ENCODE peak calls at places on chromosomes 11 and 22, in six cellular contexts. One of them, this sample, is unnamed.
A peak's percentile ranks its signal among the peaks of the same experiment; 100 is the strongest.

GRCh38 chr22:47167056-47167455 is 404.6 kb downstream of the TBC1D22A start:
- DNase-seq in stomach: no peak
- DNase-seq in CD8-positive, alpha-beta T cell: no peak
- DNase-seq in upper lobe of right lung: peak; percentile 11
- DNase-seq in Peyer's patch: no peak
- DNase-seq in cardiac muscle cell: no peak
- DNase-seq in this sample: no peak

GRCh38 chr11:118142809-118143208 is 9.8 kb downstream of the SCN4B start:
- DNase-seq in stomach: no peak
- DNase-seq in CD8-positive, alpha-beta T cell: no peak
- DNase-seq in upper lobe of right lung: peak; percentile 54
- DNase-seq in Peyer's patch: no peak
- DNase-seq in cardiac muscle cell: no peak
- DNase-seq in this sample: no peak

GRCh38 chr11:72573380-72573949 is 100.8 kb downstream of the PDE2A start:
- DNase-seq in stomach: no peak
- DNase-seq in CD8-positive, alpha-beta T cell: no peak
- DNase-seq in upper lobe of right lung: peak; percentile 70
- DNase-seq in Peyer's patch: peak; percentile 59
- DNase-seq in cardiac muscle cell: peak; percentile 43
- DNase-seq in this sample: peak; percentile 95

GRCh38 chr11:93133710-93134109 is 64.1 kb downstream of the SLC36A4 start:
- DNase-seq in stomach: no peak
- DNase-seq in CD8-positive, alpha-beta T cell: no peak
- DNase-seq in upper lobe of right lung: no peak
- DNase-seq in Peyer's patch: no peak
- DNase-seq in cardiac muscle cell: peak; percentile 53
- DNase-seq in this sample: no peak

GRCh38 chr11:73414977-73415492 is 38.8 kb downstream of the RELT start:
- DNase-seq in stomach: no peak
- DNase-seq in CD8-positive, alpha-beta T cell: no peak
- DNase-seq in upper lobe of right lung: no peak
- DNase-seq in Peyer's patch: no peak
- DNase-seq in cardiac muscle cell: peak; percentile 53
- DNase-seq in this sample: no peak

GRCh38 chr11:95917188-95918036 is 6.5 kb downstream of the MTMR2 start:
- DNase-seq in stomach: no peak
- DNase-seq in CD8-positive, alpha-beta T cell: no peak
- DNase-seq in upper lobe of right lung: no peak
- DNase-seq in Peyer's patch: no peak
- DNase-seq in cardiac muscle cell: peak; percentile 69
- DNase-seq in this sample: no peak

GRCh38 chr11:93198221-93198650 is 445 bp upstream of the SLC36A4 start:
- DNase-seq in stomach: no peak
- DNase-seq in CD8-positive, alpha-beta T cell: no peak
- DNase-seq in upper lobe of right lung: no peak
- DNase-seq in Peyer's patch: no peak
- DNase-seq in cardiac muscle cell: peak; percentile 43
- DNase-seq in this sample: no peak

GRCh38 chr11:62680825-62681240 is 2.0 kb upstream of the UBXN1 start:
- DNase-seq in stomach: peak; percentile 47
- DNase-seq in CD8-positive, alpha-beta T cell: peak; percentile 27
- DNase-seq in upper lobe of right lung: no peak
- DNase-seq in Peyer's patch: no peak
- DNase-seq in cardiac muscle cell: peak; percentile 90
- DNase-seq in this sample: peak; percentile 62

GRCh38 chr11:63911876-63912275 is 5.1 kb downstream of the RCOR2 start:
- DNase-seq in stomach: no peak
- DNase-seq in CD8-positive, alpha-beta T cell: no peak
- DNase-seq in upper lobe of right lung: no peak
- DNase-seq in Peyer's patch: no peak
- DNase-seq in cardiac muscle cell: no peak
- DNase-seq in this sample: peak; percentile 50

GRCh38 chr11:63915961-63916836 is 765 bp downstream of the RCOR2 start:
- DNase-seq in stomach: peak; percentile 37
- DNase-seq in CD8-positive, alpha-beta T cell: peak; percentile 28
- DNase-seq in upper lobe of right lung: no peak
- DNase-seq in Peyer's patch: peak; percentile 67
- DNase-seq in cardiac muscle cell: peak; percentile 47
- DNase-seq in this sample: peak; percentile 97

GRCh38 chr11:63914896-63915681 is 1.9 kb downstream of the RCOR2 start:
- DNase-seq in stomach: no peak
- DNase-seq in CD8-positive, alpha-beta T cell: no peak
- DNase-seq in upper lobe of right lung: no peak
- DNase-seq in Peyer's patch: no peak
- DNase-seq in cardiac muscle cell: peak; percentile 42
- DNase-seq in this sample: peak; percentile 80

GRCh38 chr11:63912678-63913077 is 4.3 kb downstream of the RCOR2 start:
- DNase-seq in stomach: no peak
- DNase-seq in CD8-positive, alpha-beta T cell: no peak
- DNase-seq in upper lobe of right lung: no peak
- DNase-seq in Peyer's patch: no peak
- DNase-seq in cardiac muscle cell: no peak
- DNase-seq in this sample: peak; percentile 55

DNA sequence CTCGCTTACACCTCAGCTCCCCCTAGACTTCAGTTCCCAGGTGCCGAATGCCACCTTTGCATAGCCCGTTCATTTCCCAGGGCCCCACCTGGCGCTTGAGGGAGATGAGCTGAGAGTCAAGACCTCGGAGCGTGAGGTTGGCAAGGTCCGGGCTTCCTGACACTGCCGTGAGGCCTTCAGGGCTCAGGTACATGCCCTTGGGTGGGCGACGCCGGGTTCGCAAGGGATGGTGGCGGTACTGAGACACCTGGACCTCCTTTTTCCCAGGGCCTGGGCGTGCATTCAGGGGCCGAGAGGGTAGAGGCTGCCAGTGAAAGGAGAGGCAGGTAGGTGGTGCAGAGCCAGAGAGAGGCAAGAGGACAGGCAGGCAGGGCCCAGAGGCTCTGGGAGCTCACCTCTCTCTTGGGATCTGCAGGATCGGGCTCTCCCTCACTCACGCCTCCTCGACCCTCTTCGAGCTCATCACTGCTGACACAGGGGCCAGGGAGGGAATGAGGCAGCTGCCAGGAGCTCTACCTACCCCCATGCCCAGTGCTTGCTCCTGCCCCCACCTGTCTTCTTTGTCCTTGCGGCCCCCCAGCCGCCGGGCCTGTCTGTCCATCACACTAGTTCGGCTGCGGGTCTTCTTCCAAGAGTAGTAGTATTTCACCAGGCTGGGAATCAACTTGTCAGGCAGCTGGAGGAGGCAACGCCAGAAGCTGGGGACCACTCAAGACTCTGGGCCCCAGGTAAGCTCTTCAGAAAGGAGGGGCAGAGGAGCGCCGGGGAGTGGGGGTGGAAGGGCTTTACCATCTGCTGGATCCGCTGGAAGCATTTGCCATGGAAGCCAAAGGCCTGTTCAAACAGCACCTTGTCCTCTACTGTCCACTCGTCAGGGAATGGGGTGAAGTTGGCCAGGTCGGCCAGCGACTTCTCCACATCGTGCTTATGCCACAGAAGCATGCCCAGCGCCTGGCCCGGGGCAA is 2.8 kb downstream of the RCOR2 start:
- DNase-seq in stomach: no peak
- DNase-seq in CD8-positive, alpha-beta T cell: no peak
- DNase-seq in upper lobe of right lung: no peak
- DNase-seq in Peyer's patch: no peak
- DNase-seq in cardiac muscle cell: no peak
- DNase-seq in this sample: peak; percentile 44
- H3K4me3 ChIP-seq in stomach: no peak overlapping the region
- H3K4me3 ChIP-seq in CD8-positive, alpha-beta T cell: no peak overlapping the region
- H3K4me3 ChIP-seq in upper lobe of right lung: no peak overlapping the region
- H3K4me3 ChIP-seq in Peyer's patch: no peak overlapping the region
- H3K4me3 ChIP-seq in cardiac muscle cell: no peak overlapping the region
- H3K4me3 ChIP-seq in this sample: no peak overlapping the region

GRCh38 chr22:20825624-20826023 is 33.0 kb downstream of the PI4KA start:
- DNase-seq in stomach: no peak
- DNase-seq in CD8-positive, alpha-beta T cell: no peak
- DNase-seq in upper lobe of right lung: no peak
- DNase-seq in Peyer's patch: no peak
- DNase-seq in cardiac muscle cell: no peak
- DNase-seq in this sample: no peak
- H3K36me3 ChIP-seq in stomach: peaks cover 79% of the 10 kb centered on the region
- H3K36me3 ChIP-seq in CD8-positive, alpha-beta T cell: peaks cover 17% of the 10 kb centered on the region
- H3K36me3 ChIP-seq in upper lobe of right lung: peaks cover 86% of the 10 kb centered on the region
- H3K36me3 ChIP-seq in Peyer's patch: no peaks in the 10 kb centered on the region
- H3K36me3 ChIP-seq in cardiac muscle cell: peaks cover 13% of the 10 kb centered on the region
- H3K36me3 ChIP-seq in this sample: no peaks in the 10 kb centered on the region

GRCh38 chr11:66247295-66247694 is 21.1 kb upstream of the RAB1B start:
- DNase-seq in stomach: no peak
- DNase-seq in CD8-positive, alpha-beta T cell: no peak
- DNase-seq in upper lobe of right lung: no peak
- DNase-seq in Peyer's patch: no peak
- DNase-seq in cardiac muscle cell: no peak
- DNase-seq in this sample: no peak

GRCh38 chr11:66251811-66252210 is 16.6 kb upstream of the RAB1B start:
- DNase-seq in stomach: no peak
- DNase-seq in CD8-positive, alpha-beta T cell: no peak
- DNase-seq in upper lobe of right lung: no peak
- DNase-seq in Peyer's patch: no peak
- DNase-seq in cardiac muscle cell: no peak
- DNase-seq in this sample: no peak

GRCh38 chr11:66243816-66244215 is 24.6 kb upstream of the RAB1B start:
- DNase-seq in stomach: no peak
- DNase-seq in CD8-positive, alpha-beta T cell: no peak
- DNase-seq in upper lobe of right lung: no peak
- DNase-seq in Peyer's patch: no peak
- DNase-seq in cardiac muscle cell: no peak
- DNase-seq in this sample: no peak

GRCh38 chr11:66247801-66248200 is 20.6 kb upstream of the RAB1B start:
- DNase-seq in stomach: no peak
- DNase-seq in CD8-positive, alpha-beta T cell: no peak
- DNase-seq in upper lobe of right lung: no peak
- DNase-seq in Peyer's patch: no peak
- DNase-seq in cardiac muscle cell: no peak
- DNase-seq in this sample: no peak

GRCh38 chr11:66248903-66249302 is 19.5 kb upstream of the RAB1B start:
- DNase-seq in stomach: no peak
- DNase-seq in CD8-positive, alpha-beta T cell: no peak
- DNase-seq in upper lobe of right lung: no peak
- DNase-seq in Peyer's patch: no peak
- DNase-seq in cardiac muscle cell: no peak
- DNase-seq in this sample: no peak
- H3K4me3 ChIP-seq in stomach: no peak overlapping the region
- H3K4me3 ChIP-seq in CD8-positive, alpha-beta T cell: no peak overlapping the region
- H3K4me3 ChIP-seq in upper lobe of right lung: no peak overlapping the region
- H3K4me3 ChIP-seq in Peyer's patch: no peak overlapping the region
- H3K4me3 ChIP-seq in cardiac muscle cell: no peak overlapping the region
- H3K4me3 ChIP-seq in this sample: no peak overlapping the region

DNA sequence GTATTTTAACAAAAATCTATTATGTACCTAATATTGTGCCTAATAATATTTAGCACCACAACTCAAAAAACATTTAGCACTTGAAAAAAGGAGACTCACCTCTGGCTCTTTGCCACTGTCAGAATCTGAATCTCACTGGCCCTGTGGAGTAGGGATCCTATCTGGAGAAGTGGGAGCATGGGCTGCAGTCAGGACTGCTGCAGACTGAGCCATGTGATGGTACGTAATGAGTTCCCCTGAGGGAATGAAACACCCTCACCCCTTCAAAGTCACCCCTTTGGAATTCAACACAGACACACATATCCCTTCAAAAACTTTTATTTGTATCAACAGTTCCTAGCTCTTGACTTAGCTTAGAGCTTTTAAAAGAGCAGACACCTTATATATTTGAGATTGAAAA is 6.5 kb downstream of the PTPMT1 start:
- DNase-seq in stomach: no peak
- DNase-seq in CD8-positive, alpha-beta T cell: no peak
- DNase-seq in upper lobe of right lung: no peak
- DNase-seq in Peyer's patch: no peak
- DNase-seq in cardiac muscle cell: no peak
- DNase-seq in this sample: no peak
- H3K36me3 ChIP-seq in stomach: peaks cover 85% of the 10 kb centered on the region
- H3K36me3 ChIP-seq in CD8-positive, alpha-beta T cell: peaks cover 31% of the 10 kb centered on the region
- H3K36me3 ChIP-seq in upper lobe of right lung: peaks cover 65% of the 10 kb centered on the region
- H3K36me3 ChIP-seq in Peyer's patch: no peaks in the 10 kb centered on the region
- H3K36me3 ChIP-seq in cardiac muscle cell: peaks cover 40% of the 10 kb centered on the region
- H3K36me3 ChIP-seq in this sample: peaks cover 19% of the 10 kb centered on the region

GRCh38 chr11:129374081-129374992 is 1.3 kb upstream of the BARX2 start:
- DNase-seq in stomach: no peak
- DNase-seq in CD8-positive, alpha-beta T cell: no peak
- DNase-seq in upper lobe of right lung: no peak
- DNase-seq in Peyer's patch: peak; percentile 66
- DNase-seq in cardiac muscle cell: no peak
- DNase-seq in this sample: peak; percentile 78

GRCh38 chr11:129375731-129376657 is at the start of gene BARX2:
- DNase-seq in stomach: peak; percentile 82
- DNase-seq in CD8-positive, alpha-beta T cell: no peak
- DNase-seq in upper lobe of right lung: peak; percentile 82
- DNase-seq in Peyer's patch: peak; percentile 87
- DNase-seq in cardiac muscle cell: peak; percentile 73
- DNase-seq in this sample: peak; percentile 84

GRCh38 chr11:129374993-129375721 is 491 bp upstream of the BARX2 start:
- DNase-seq in stomach: peak; percentile 80
- DNase-seq in CD8-positive, alpha-beta T cell: no peak
- DNase-seq in upper lobe of right lung: peak; percentile 68
- DNase-seq in Peyer's patch: peak; percentile 86
- DNase-seq in cardiac muscle cell: no peak
- DNase-seq in this sample: peak; percentile 80

GRCh38 chr11:129373489-129373953 is 2.1 kb upstream of the BARX2 start:
- DNase-seq in stomach: no peak
- DNase-seq in CD8-positive, alpha-beta T cell: no peak
- DNase-seq in upper lobe of right lung: no peak
- DNase-seq in Peyer's patch: no peak
- DNase-seq in cardiac muscle cell: peak; percentile 14
- DNase-seq in this sample: no peak

GRCh38 chr11:129372609-129373488 is 2.8 kb upstream of the BARX2 start:
- DNase-seq in stomach: no peak
- DNase-seq in CD8-positive, alpha-beta T cell: no peak
- DNase-seq in upper lobe of right lung: no peak
- DNase-seq in Peyer's patch: peak; percentile 56
- DNase-seq in cardiac muscle cell: no peak
- DNase-seq in this sample: peak; percentile 81
- H3K4me3 ChIP-seq in stomach: peak overlapping the region; percentile 33
- H3K4me3 ChIP-seq in CD8-positive, alpha-beta T cell: no peak overlapping the region
- H3K4me3 ChIP-seq in upper lobe of right lung: peak overlapping the region; percentile 36
- H3K4me3 ChIP-seq in Peyer's patch: peak overlapping the region; percentile 45
- H3K4me3 ChIP-seq in cardiac muscle cell: peak overlapping the region; percentile 32
- H3K4me3 ChIP-seq in this sample: peak overlapping the region; percentile 30